ENCODE peak calls at places on chromosomes 12 and 14, in eight cellular contexts. L is C1 segment of cervical spinal cord; D is GM10248; R is left cardiac atrium; K is GM13976; M is naive thymus-derived CD8-positive, alpha-beta T cell; Q is stimulated activated CD4-positive, alpha-beta T cell treated with anti-CD3 and anti-CD28 coated beads, TNF-alpha, amount 100 ng/mL, for 24 hours; N is NCI-H460. V is an unnamed sample.

GRCh38 chr12:19778111-19778688 is 338.9 kb downstream of the AEBP2 start:
- DNase-seq in L (no peak), D (no peak), R (no peak), K (no peak), M (no peak), Q (no peak), N (no peak), V (peak; percentile 43)

GRCh38 chr12:65892905-65893304 is 68.6 kb downstream of the HMGA2 start:
- DNase-seq in L (no peak), D (no peak), R (no peak), K (no peak), M (no peak), Q (no peak), N (no peak), V (no peak)

GRCh38 chr12:3432868-3433267 is 58.1 kb upstream of the PRMT8 start:
- DNase-seq in L (no peak), D (no peak), R (no peak), K (no peak), M (no peak), Q (no peak), N (no peak), V (no peak)

GRCh38 chr14:61588419-61588901 is 106.9 kb upstream of the HIF1A start:
- DNase-seq in L (no peak), D (no peak), R (no peak), K (no peak), M (no peak), Q (no peak), N (no peak), V (peak; percentile 87)

GRCh38 chr14:34348592-34348991 is 113.4 kb downstream of the SPTSSA start:
- DNase-seq in L (no peak), D (no peak), R (no peak), K (no peak), M (no peak), Q (no peak), N (no peak), V (no peak)

GRCh38 chr14:80679273-80679672 is 262.3 kb downstream of the CEP128 start:
- DNase-seq in L (no peak), D (no peak), R (no peak), K (no peak), M (no peak), Q (no peak), N (no peak), V (no peak)

GRCh38 chr12:81005635-81006034 is 67.9 kb upstream of the LIN7A start:
- DNase-seq in L (no peak), D (no peak), R (no peak), K (no peak), M (no peak), Q (no peak), N (no peak), V (no peak)

GRCh38 chr12:92938018-92938417 is 8.9 kb upstream of the EEA1 start:
- DNase-seq in L (no peak), D (peak; percentile 18), R (no peak), K (peak; percentile 41), M (no peak), Q (no peak), N (no peak), V (no peak)

GRCh38 chr12:107138990-107139389 is 45.6 kb upstream of the CRY1 start:
- DNase-seq in L (no peak), D (no peak), R (no peak), K (no peak), M (no peak), Q (no peak), N (no peak), V (no peak)

V was measured in renal cortical epithelial cell.